ENCODE peak calls at places on chromosomes 5 and 9, in five cellular contexts. One of them, this sample, is unnamed.

GRCh38 chr5:92977766-92978555 is 603.1 kb downstream of the NR2F1-AS1 start:
- DNase-seq in heart right ventricle: no peak
- DNase-seq in NCI-H1092 treated with DMSO at 0.1 percent for 48 hours: no peak
- DNase-seq in EL: no peak
- DNase-seq in kidney glomerular epithelial cell: no peak
- DNase-seq in this sample: no peak

GRCh38 chr5:75611324-75612210 is at the start of gene ANKDD1B:
- DNase-seq in heart right ventricle: peak
- DNase-seq in NCI-H1092 treated with DMSO at 0.1 percent for 48 hours: no peak
- DNase-seq in EL: peak
- DNase-seq in kidney glomerular epithelial cell: peak
- DNase-seq in this sample: no peak

GRCh38 chr9:1273859-1274258 is 223.7 kb downstream of the DMRT2 start:
- DNase-seq in heart right ventricle: no peak
- DNase-seq in NCI-H1092 treated with DMSO at 0.1 percent for 48 hours: no peak
- DNase-seq in EL: peak
- DNase-seq in kidney glomerular epithelial cell: no peak
- DNase-seq in this sample: no peak

GRCh38 chr5:117776977-117777376 is 1202.4 kb upstream of the SEMA6A start:
- DNase-seq in heart right ventricle: no peak
- DNase-seq in NCI-H1092 treated with DMSO at 0.1 percent for 48 hours: no peak
- DNase-seq in EL: no peak
- DNase-seq in kidney glomerular epithelial cell: no peak
- DNase-seq in this sample: no peak

GRCh38 chr9:124868511-124869465 is 6.9 kb downstream of the ARPC5L start:
- DNase-seq in heart right ventricle: peak
- DNase-seq in NCI-H1092 treated with DMSO at 0.1 percent for 48 hours: peak
- DNase-seq in EL: peak
- DNase-seq in kidney glomerular epithelial cell: peak
- DNase-seq in this sample: peak

GRCh38 chr5:132256086-132256782 is 1.3 kb upstream of the PDLIM4 start:
- DNase-seq in heart right ventricle: peak
- DNase-seq in NCI-H1092 treated with DMSO at 0.1 percent for 48 hours: no peak
- DNase-seq in EL: no peak
- DNase-seq in kidney glomerular epithelial cell: no peak
- DNase-seq in this sample: peak

GRCh38 chr5:21452429-21452828 is 1400.7 kb downstream of the CDH12 start:
- DNase-seq in heart right ventricle: no peak
- DNase-seq in NCI-H1092 treated with DMSO at 0.1 percent for 48 hours: no peak
- DNase-seq in EL: no peak
- DNase-seq in kidney glomerular epithelial cell: no peak
- DNase-seq in this sample: no peak

GRCh38 chr5:76230711-76231285 is 147.6 kb downstream of the SV2C start:
- DNase-seq in heart right ventricle: no peak
- DNase-seq in NCI-H1092 treated with DMSO at 0.1 percent for 48 hours: no peak
- DNase-seq in EL: no peak
- DNase-seq in kidney glomerular epithelial cell: peak
- DNase-seq in this sample: no peak

GRCh38 chr5:30849801-30850370 is 343.6 kb upstream of the CDH6 start:
- DNase-seq in heart right ventricle: no peak
- DNase-seq in NCI-H1092 treated with DMSO at 0.1 percent for 48 hours: no peak
- DNase-seq in EL: no peak
- DNase-seq in kidney glomerular epithelial cell: peak
- DNase-seq in this sample: no peak

GRCh38 chr9:128807827-128808226 is 10.5 kb upstream of the ENDOG start:
- DNase-seq in heart right ventricle: no peak
- DNase-seq in NCI-H1092 treated with DMSO at 0.1 percent for 48 hours: no peak
- DNase-seq in EL: no peak
- DNase-seq in kidney glomerular epithelial cell: no peak
- DNase-seq in this sample: no peak

GRCh38 chr9:90842984-90843383 is 41.4 kb downstream of the SYK start:
- DNase-seq in heart right ventricle: no peak
- DNase-seq in NCI-H1092 treated with DMSO at 0.1 percent for 48 hours: no peak
- DNase-seq in EL: no peak
- DNase-seq in kidney glomerular epithelial cell: no peak
- DNase-seq in this sample: no peak

GRCh38 chr9:93300585-93301081 is 116.7 kb downstream of the WNK2 start:
- DNase-seq in heart right ventricle: peak
- DNase-seq in NCI-H1092 treated with DMSO at 0.1 percent for 48 hours: no peak
- DNase-seq in EL: no peak
- DNase-seq in kidney glomerular epithelial cell: no peak
- DNase-seq in this sample: peak